ENCODE peak calls at places on chromosomes 4 and X, in five cellular contexts. Z is Calu3, Y is fibroblast of mammary gland, B is H9, Q is fibroblast of villous mesenchyme. P is an unnamed sample.

GRCh38 chrX:136176399-136176825 is 29.1 kb downstream of the FHL1 start:
- DNase-seq in Z (no peak), Y (peak), B (no peak), Q (peak), P (no peak)

GRCh38 chrX:123184199-123184857 is at the start of gene GRIA3:
- DNase-seq in Z (no peak), Y (peak), B (peak), Q (peak), P (no peak)

GRCh38 chrX:150546711-150547153 is 21.7 kb upstream of the MTM1 start:
- DNase-seq in Z (no peak), Y (no peak), B (no peak), Q (no peak), P (peak)

GRCh38 chrX:64570204-64570603 is 175.0 kb upstream of the MTMR8 start:
- DNase-seq in Z (no peak), Y (no peak), B (peak), Q (no peak), P (no peak)

GRCh38 chr4:182715548-182715947 is 201.6 kb downstream of the DCTD start:
- DNase-seq in Z (no peak), Y (no peak), B (no peak), Q (no peak), P (no peak)

GRCh38 chrX:129938081-129938480 is 32.1 kb downstream of the UTP14A start:
- DNase-seq in Z (no peak), Y (no peak), B (peak), Q (no peak), P (no peak)

GRCh38 chr4:113260671-113261070 is 211.2 kb downstream of the ANK2 start:
- DNase-seq in Z (no peak), Y (peak), B (no peak), Q (peak), P (no peak)

GRCh38 chr4:173403051-173403450 is 4.1 kb upstream of the SCRG1 start:
- DNase-seq in Z (no peak), Y (peak), B (no peak), Q (no peak), P (no peak)

GRCh38 chr4:121817701-121818100 is 6.0 kb downstream of the CCNA2 start:
- DNase-seq in Z (no peak), Y (no peak), B (no peak), Q (no peak), P (no peak)

GRCh38 chr4:2812985-2813384 is 20.1 kb downstream of the SH3BP2 start:
- DNase-seq in Z (no peak), Y (peak), B (no peak), Q (peak), P (peak)

GRCh38 chrX:132614297-132614696 is 125.5 kb upstream of the MBNL3 start:
- DNase-seq in Z (peak), Y (peak), B (peak), Q (peak), P (no peak)

GRCh38 chrX:13373807-13374187 is 53.9 kb upstream of the ATXN3L start:
- DNase-seq in Z (no peak), Y (peak), B (no peak), Q (peak), P (no peak)

GRCh38 chrX:64230123-64230970 is at the start of gene ASB12:
- DNase-seq in Z (no peak), Y (no peak), B (no peak), Q (no peak), P (no peak)

GRCh38 chr4:154415313-154415712 is 76.3 kb downstream of the DCHS2 start:
- DNase-seq in Z (no peak), Y (no peak), B (no peak), Q (no peak), P (no peak)

GRCh38 chrX:136214551-136214950 is 36.6 kb downstream of the MAP7D3 start:
- DNase-seq in Z (peak), Y (peak), B (no peak), Q (peak), P (no peak)

GRCh38 chr4:44578954-44579353 is 72.5 kb downstream of the YIPF7 start:
- DNase-seq in Z (no peak), Y (no peak), B (no peak), Q (no peak), P (no peak)

GRCh38 chr4:44580231-44580630 is 71.2 kb downstream of the YIPF7 start:
- DNase-seq in Z (no peak), Y (no peak), B (no peak), Q (no peak), P (no peak)

GRCh38 chr4:44583393-44583792 is 68.0 kb downstream of the YIPF7 start:
- DNase-seq in Z (no peak), Y (no peak), B (peak), Q (no peak), P (no peak)
- TF ChIP-seq CTCF in Z (no peak), Y (no peak), B (peak), Q (no peak), P (no peak)

GRCh38 chrX:51894697-51895336 is 1.4 kb downstream of the MAGED1 start:
- DNase-seq in Z (no peak), Y (peak), B (no peak), Q (peak), P (peak)
- TF ChIP-seq CTCF in Z (no peak), Y (no peak), B (no peak), Q (no peak), P (no peak)

GRCh38 chr4:4430492-4431195 is 43.7 kb downstream of the NSG1 start:
- DNase-seq in Z (peak), Y (peak), B (peak), Q (peak), P (peak)
- TF ChIP-seq CTCF in Z (peak), Y (peak), B (peak), Q (peak), P (peak)

GRCh38 chrX:38282044-38282443 is 45.3 kb downstream of the RPGR start:
- DNase-seq in Z (no peak), Y (peak), B (no peak), Q (no peak), P (no peak)
- TF ChIP-seq CTCF in Z (no peak), Y (peak), B (peak), Q (peak), P (no peak)